ENCODE peak calls at places on chromosome 10, in seven cellular contexts. K is T-helper 17 cell; J is activated T-helper 1 cell treated with anti-CD3 and anti-CD28 coated beads, Interleukin-12 subunit alpha, Interleukin-12 subunit beta, Interleukin-2, Interleukin-4 antibody, amounts not matched to agents 30 ng/mL and 10 ng/mL and 1 ng/mL, durations not matched to agents 14 hours and 24 hours and 36 hours; I is neural crest cell; X is central memory CD4-positive, alpha-beta T cell; G is H54; W is amniotic stem cell. E is an unnamed sample.

GRCh38 chr10:58615237-58615935 is 102.7 kb downstream of the BICC1 start:
- DNase-seq in J (no peak), X (no peak), I (no peak), W (no peak), K (no peak), G (no peak), E (no peak)

GRCh38 chr10:5071411-5072198 is 22.6 kb upstream of the AKR1C3 start:
- DNase-seq in J (no peak), W (no peak), G (no peak), I (no peak), K (no peak), X (no peak), E (no peak)

GRCh38 chr10:7054915-7055314 is 355.9 kb downstream of the SFMBT2 start:
- DNase-seq in X (no peak), W (no peak), I (peak), G (peak), K (no peak), J (no peak), E (no peak)

GRCh38 chr10:67306588-67307205 is 380.9 kb downstream of the LRRTM3 start:
- DNase-seq in I (no peak), K (no peak), X (no peak), G (peak), J (no peak), W (peak), E (no peak)

GRCh38 chr10:14126697-14127440 is 203.9 kb downstream of the FRMD4A start:
- DNase-seq in J (no peak), G (peak), W (no peak), I (no peak), K (no peak), X (no peak), E (no peak)

GRCh38 chr10:70671229-70671588 is 1.1 kb upstream of the ADAMTS14 start:
- DNase-seq in W (no peak), X (no peak), G (no peak), I (no peak), J (no peak), K (no peak), E (no peak)

GRCh38 chr10:47123889-47124288 is 176.1 kb upstream of the GDF10 start:
- DNase-seq in W (no peak), X (no peak), J (no peak), K (no peak), G (no peak), I (no peak), E (no peak)

GRCh38 chr10:29688230-29688634 is 53.5 kb upstream of the SVIL start:
- DNase-seq in W (no peak), K (no peak), I (peak), G (no peak), J (no peak), X (no peak), E (no peak)

GRCh38 chr10:59372543-59372942 is 10.2 kb upstream of the FAM13C start:
- DNase-seq in K (no peak), G (no peak), X (no peak), I (no peak), J (no peak), W (no peak), E (no peak)

GRCh38 chr10:110850990-110851389 is 20.7 kb upstream of the PDCD4 start:
- DNase-seq in W (no peak), J (no peak), X (no peak), G (no peak), I (no peak), K (no peak), E (no peak)

GRCh38 chr10:78044699-78045098 is 11.0 kb downstream of the RPS24 start:
- DNase-seq in W (no peak), X (no peak), K (no peak), I (no peak), J (no peak), G (no peak), E (no peak)

GRCh38 chr10:130956251-130956650 is 355.3 kb downstream of the TCERG1L start:
- DNase-seq in G (no peak), J (no peak), I (no peak), K (no peak), W (no peak), X (no peak), E (no peak)

GRCh38 chr10:62177111-62177510 is 91.5 kb downstream of the RTKN2 start:
- DNase-seq in X (no peak), J (no peak), K (no peak), W (no peak), G (no peak), I (no peak), E (no peak)

GRCh38 chr10:65355141-65355680 is 1570.6 kb upstream of the LRRTM3 start:
- DNase-seq in X (no peak), I (no peak), J (no peak), K (no peak), W (no peak), G (no peak), E (no peak)

GRCh38 chr10:100006241-100006886 is 3.4 kb downstream of the DNMBP start:
- DNase-seq in W (peak), X (no peak), J (no peak), K (no peak), G (peak), I (no peak), E (no peak)

GRCh38 chr10:51321968-51322367 is 247.7 kb downstream of the PRKG1 start:
- DNase-seq in X (no peak), I (no peak), W (no peak), J (no peak), G (no peak), K (no peak), E (no peak)

GRCh38 chr10:70677620-70678249 is 5.4 kb downstream of the ADAMTS14 start:
- DNase-seq in G (no peak), W (no peak), X (no peak), K (no peak), J (no peak), I (no peak), E (no peak)

GRCh38 chr10:76201962-76202361 is 770.5 kb downstream of the LRMDA start:
- DNase-seq in I (no peak), K (no peak), J (no peak), X (no peak), G (no peak), W (no peak), E (no peak)

GRCh38 chr10:75358835-75359421 is 42.6 kb downstream of the ZNF503 start:
- DNase-seq in J (no peak), I (no peak), X (no peak), K (no peak), W (peak), G (peak), E (no peak)

GRCh38 chr10:107284187-107284586 is 119.7 kb upstream of the SORCS1 start:
- DNase-seq in K (no peak), I (no peak), J (no peak), W (no peak), X (no peak), G (no peak), E (no peak)

GRCh38 chr10:11849908-11850307 is 26.8 kb downstream of the PROSER2 start:
- DNase-seq in K (no peak), X (no peak), W (no peak), I (no peak), J (no peak), G (no peak), E (no peak)

GRCh38 chr10:122053314-122053713 is 64.4 kb downstream of the TACC2 start:
- DNase-seq in G (no peak), I (no peak), X (no peak), W (no peak), J (no peak), K (no peak), E (no peak)

GRCh38 chr10:47033541-47034270 is 122.5 kb downstream of the PTPN20 start:
- DNase-seq in I (no peak), G (no peak), K (no peak), J (no peak), W (no peak), X (no peak), E (no peak)

GRCh38 chr10:5515948-5516761 is 8.6 kb upstream of the CALML3 start:
- DNase-seq in J (no peak), X (no peak), I (no peak), K (no peak), G (no peak), W (no peak), E (no peak)

GRCh38 chr10:96118604-96119450 is 11.3 kb upstream of the ZNF518A start:
- DNase-seq in W (no peak), J (no peak), I (no peak), G (no peak), K (no peak), X (no peak), E (no peak)

GRCh38 chr10:132709471-132709951 is 76.4 kb downstream of the NKX6-2 start:
- DNase-seq in K (no peak), W (no peak), J (no peak), I (no peak), X (no peak), G (no peak), E (no peak)

GRCh38 chr10:48523820-48524758 is 80.8 kb downstream of the ARHGAP22 start:
- DNase-seq in G (peak), J (no peak), K (no peak), I (peak), X (no peak), W (no peak), E (no peak)

GRCh38 chr10:77279207-77279606 is 358.4 kb downstream of the KCNMA1 start:
- DNase-seq in G (no peak), X (no peak), I (no peak), W (no peak), J (no peak), K (no peak), E (peak)

GRCh38 chr10:77160679-77161078 is 476.9 kb downstream of the KCNMA1 start:
- DNase-seq in K (no peak), I (no peak), G (peak), W (peak), J (no peak), X (no peak), E (no peak)

GRCh38 chr10:5692476-5693358 is 8.1 kb downstream of the TASOR2 start:
- DNase-seq in J (peak), G (no peak), X (peak), I (peak), W (no peak), K (peak), E (peak)

GRCh38 chr10:22325272-22325947 is 4.5 kb downstream of the BMI1 start:
- DNase-seq in K (peak), G (peak), J (peak), W (peak), I (peak), X (peak), E (peak)

GRCh38 chr10:99984201-99984600 is 25.5 kb downstream of the DNMBP start:
- DNase-seq in J (no peak), K (no peak), W (no peak), X (no peak), G (no peak), I (no peak), E (no peak)

GRCh38 chr10:132107211-132107946 is 41.6 kb downstream of the JAKMIP3 start:
- DNase-seq in G (no peak), J (no peak), I (no peak), W (no peak), K (no peak), X (no peak), E (no peak)

GRCh38 chr10:86585037-86585725 is 63.6 kb upstream of the WAPL start:
- DNase-seq in G (peak), I (peak), K (peak), W (peak), J (peak), X (peak), E (peak)

GRCh38 chr10:106696239-106696638 is 468.3 kb downstream of the SORCS1 start:
- DNase-seq in X (no peak), W (no peak), I (no peak), G (no peak), K (no peak), J (no peak), E (no peak)

GRCh38 chr10:128318868-128319267 is 192.6 kb upstream of the MKI67 start:
- DNase-seq in X (no peak), K (no peak), I (no peak), W (no peak), J (no peak), G (no peak), E (no peak)

GRCh38 chr10:6621536-6621935 is 41.5 kb upstream of the PRKCQ start:
- DNase-seq in W (no peak), J (no peak), X (no peak), G (no peak), I (no peak), K (no peak), E (no peak)

GRCh38 chr10:119306514-119306951 is 99.2 kb downstream of the GRK5 start:
- DNase-seq in X (peak), K (peak), J (peak), W (no peak), I (no peak), G (no peak), E (peak)

GRCh38 chr10:131206136-131206995 is 105.2 kb downstream of the TCERG1L start:
- DNase-seq in I (no peak), J (no peak), X (no peak), W (no peak), G (no peak), K (no peak), E (no peak)